ENCODE peak calls at places on chromosomes 4 and X, in nine cellular contexts. C is endothelial cell; J is left ventricle myocardium superior; D is T-helper 9 cell; M is epithelial cell of proximal tubule; Q is bronchial epithelial cell; R is stimulated activated CD4-positive, alpha-beta T cell treated with anti-CD3 and anti-CD28 coated beads, Interleukin-4, amount 100 ng/mL, for 1 hour; Z is fibroblast of lung; B is posterior vena cava. K is an unnamed sample.

GRCh38 chrX:150625875-150626274 is 57.5 kb downstream of the MTM1 start:
- DNase-seq in C (no peak), J (no peak), D (no peak), M (no peak), Q (no peak), R (no peak), Z (no peak), B (no peak), K (no peak)

GRCh38 chr4:126761947-126762650 is 870.7 kb upstream of the INTU start:
- DNase-seq in C (no peak), J (no peak), D (no peak), M (no peak), Q (peak), R (no peak), Z (no peak), B (no peak), K (no peak)

GRCh38 chr4:26763063-26763462 is 97.6 kb upstream of the STIM2 start:
- DNase-seq in C (no peak), J (no peak), D (no peak), M (no peak), Q (no peak), R (no peak), Z (no peak), B (no peak), K (no peak)

GRCh38 chrX:48569958-48570357 is 4.3 kb upstream of the RBM3 start:
- DNase-seq in C (no peak), J (no peak), D (no peak), M (no peak), Q (peak), R (no peak), Z (no peak), B (no peak), K (no peak)

GRCh38 chrX:30702736-30703135 is 49.5 kb downstream of the GK start:
- DNase-seq in C (no peak), J (no peak), D (no peak), M (no peak), Q (no peak), R (no peak), Z (peak), B (no peak), K (no peak)

GRCh38 chrX:135484636-135485289 is 35.7 kb upstream of the INTS6L start:
- DNase-seq in C (peak), J (no peak), D (no peak), M (peak), Q (peak), R (no peak), Z (peak), B (no peak), K (no peak)

GRCh38 chrX:68894142-68894512 is 65.3 kb downstream of the EFNB1 start:
- DNase-seq in C (no peak), J (peak), D (no peak), M (no peak), Q (no peak), R (no peak), Z (no peak), B (peak), K (no peak)

GRCh38 chrX:12292996-12293765 is 154.9 kb downstream of the FRMPD4 start:
- DNase-seq in C (no peak), J (no peak), D (no peak), M (no peak), Q (no peak), R (no peak), Z (peak), B (no peak), K (no peak)

GRCh38 chr4:126611900-126612299 is 1020.9 kb upstream of the INTU start:
- DNase-seq in C (no peak), J (no peak), D (no peak), M (no peak), Q (peak), R (no peak), Z (peak), B (no peak), K (no peak)